ENCODE peak calls at places on chromosomes 2 and 18, in six cellular contexts. I is ovary, U is heart right ventricle, Z is psoas muscle, J is cardiac muscle cell, K is neural progenitor cell. G is an unnamed sample. For H3K4me1 and H3K36me3, the result is how much of the 10 kb centered on the place peaks cover.

GRCh38 chr2:42895796-42896145 is 103.4 kb upstream of the HAAO start:
- DNase-seq in Z (no peak), U (no peak), K (peak), I (no peak), J (no peak), G (no peak)

GRCh38 chr2:181252248-181253148 is 204.7 kb upstream of the ITGA4 start:
- DNase-seq in K (no peak), Z (no peak), I (no peak), U (no peak), J (peak), G (no peak)

GRCh38 chr2:128494307-128494639 is 175.6 kb upstream of the HS6ST1 start:
- DNase-seq in Z (no peak), K (no peak), I (no peak), J (no peak), U (no peak), G (peak)

GRCh38 chr2:18169787-18170175 is 291.3 kb downstream of the KCNS3 start:
- DNase-seq in I (no peak), U (no peak), J (no peak), K (no peak), Z (no peak), G (no peak)

GRCh38 chr2:9800975-9801723 is 42.1 kb upstream of the TAF1B start:
- DNase-seq in K (no peak), U (peak), J (peak), I (no peak), Z (peak), G (peak)

GRCh38 chr2:160308476-160308875 is 108.4 kb upstream of the ITGB6 start:
- DNase-seq in U (no peak), J (no peak), I (no peak), K (no peak), Z (no peak), G (no peak)

GRCh38 chr2:219701847-219702634 is 74.6 kb downstream of the SLC4A3 start:
- DNase-seq in J (peak), I (no peak), K (peak), Z (peak), U (peak), G (no peak)

GRCh38 chr18:45085916-45086624 is 405.4 kb downstream of the SETBP1 start:
- DNase-seq in U (no peak), Z (no peak), I (no peak), J (no peak), K (no peak), G (no peak)

GRCh38 chr2:73035899-73036778 is 35.4 kb downstream of the SFXN5 start:
- DNase-seq in J (no peak), I (no peak), Z (no peak), K (peak), U (no peak), G (no peak)

GRCh38 chr2:80054339-80054675 is 250.2 kb downstream of the LRRTM1 start:
- DNase-seq in I (no peak), K (no peak), J (no peak), U (no peak), Z (no peak), G (no peak)

GRCh38 chr18:55214534-55214933 is 255.3 kb upstream of the CCDC68 start:
- DNase-seq in J (no peak), K (no peak), U (no peak), I (no peak), Z (no peak), G (no peak)

GRCh38 chr2:237616373-237617304 is 10.7 kb upstream of the LRRFIP1 start:
- DNase-seq in Z (no peak), J (peak), U (no peak), I (no peak), K (no peak), G (peak)

GRCh38 chr2:8597526-8598225 is 84.2 kb upstream of the ID2 start:
- DNase-seq in K (no peak), Z (no peak), U (no peak), I (no peak), J (no peak), G (no peak)

GRCh38 chr2:214808961-214809750 is at the start of gene BARD1:
- DNase-seq in J (peak), U (peak), I (peak), K (peak), Z (peak), G (peak)

GRCh38 chr18:50805732-50806131 is 14.1 kb downstream of the MRO start:
- DNase-seq in K (no peak), U (no peak), Z (no peak), I (no peak), J (no peak), G (no peak)

GRCh38 chr2:44768438-44769236 is 172.9 kb upstream of the SIX3 start:
- DNase-seq in I (no peak), Z (no peak), U (no peak), K (peak), J (no peak), G (no peak)

GRCh38 chr18:59959079-59959478 is 59.3 kb downstream of the PMAIP1 start:
- DNase-seq in I (no peak), Z (no peak), J (no peak), K (no peak), U (no peak), G (no peak)

GRCh38 chr18:63299837-63300787 is 19.5 kb downstream of the BCL2 start:
- DNase-seq in K (no peak), J (no peak), U (no peak), Z (no peak), I (no peak), G (no peak)

GRCh38 chr18:37484893-37485834 is 80.4 kb downstream of the CELF4 start:
- DNase-seq in U (no peak), K (peak), J (peak), I (peak), Z (no peak), G (no peak)

GRCh38 chr2:230244211-230244610 is 18.7 kb downstream of the SP140 start:
- DNase-seq in J (no peak), Z (no peak), U (no peak), I (no peak), K (no peak), G (no peak)

GRCh38 chr18:59041819-59042476 is 97.7 kb upstream of the SEC11C start:
- DNase-seq in I (no peak), Z (no peak), J (no peak), K (no peak), U (no peak), G (no peak)

GRCh38 chr18:43125471-43125870 is 10.0 kb upstream of the RIT2 start:
- DNase-seq in I (no peak), K (no peak), J (no peak), U (no peak), Z (no peak), G (no peak)

DNA sequence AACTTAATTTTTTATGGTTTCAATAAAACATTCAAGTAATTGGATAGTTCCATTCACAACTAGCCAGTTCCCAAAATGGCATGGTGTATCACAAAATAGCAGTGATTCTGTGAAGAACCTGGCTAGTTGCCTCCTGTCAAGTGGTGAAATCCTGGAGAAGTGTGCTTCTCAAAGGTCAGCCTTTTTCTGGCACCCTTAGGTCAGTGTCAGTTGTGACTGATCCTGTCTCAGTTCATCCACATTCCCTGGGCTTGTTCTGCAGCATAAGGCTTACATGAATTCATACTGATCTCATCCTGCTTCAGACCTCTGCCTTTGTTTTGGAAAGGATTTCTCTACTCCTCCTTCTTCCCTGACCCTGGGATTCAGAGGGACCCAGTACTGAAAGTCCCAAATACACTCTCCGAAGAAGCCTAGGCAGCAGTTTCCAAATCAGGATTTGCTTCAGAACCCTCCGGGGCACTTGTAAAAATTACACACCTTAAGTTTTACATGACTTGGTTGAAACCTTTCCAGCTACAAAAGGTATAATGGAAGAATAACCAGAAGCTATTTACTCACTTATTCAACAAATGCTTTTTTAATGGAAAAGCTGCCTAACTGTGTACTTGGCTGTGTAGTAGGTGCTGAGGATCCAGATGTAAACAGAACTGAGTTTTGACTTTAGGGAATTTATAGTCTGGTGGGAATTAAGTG is 11.0 kb downstream of the MAP3K20 start:
- DNase-seq in U (no peak), I (no peak), K (no peak), J (no peak), Z (no peak), G (no peak)
- H3K4me1 ChIP-seq in U (half or more), I (under half), K (under half), J (under half), Z (half or more), G (under half)

DNA sequence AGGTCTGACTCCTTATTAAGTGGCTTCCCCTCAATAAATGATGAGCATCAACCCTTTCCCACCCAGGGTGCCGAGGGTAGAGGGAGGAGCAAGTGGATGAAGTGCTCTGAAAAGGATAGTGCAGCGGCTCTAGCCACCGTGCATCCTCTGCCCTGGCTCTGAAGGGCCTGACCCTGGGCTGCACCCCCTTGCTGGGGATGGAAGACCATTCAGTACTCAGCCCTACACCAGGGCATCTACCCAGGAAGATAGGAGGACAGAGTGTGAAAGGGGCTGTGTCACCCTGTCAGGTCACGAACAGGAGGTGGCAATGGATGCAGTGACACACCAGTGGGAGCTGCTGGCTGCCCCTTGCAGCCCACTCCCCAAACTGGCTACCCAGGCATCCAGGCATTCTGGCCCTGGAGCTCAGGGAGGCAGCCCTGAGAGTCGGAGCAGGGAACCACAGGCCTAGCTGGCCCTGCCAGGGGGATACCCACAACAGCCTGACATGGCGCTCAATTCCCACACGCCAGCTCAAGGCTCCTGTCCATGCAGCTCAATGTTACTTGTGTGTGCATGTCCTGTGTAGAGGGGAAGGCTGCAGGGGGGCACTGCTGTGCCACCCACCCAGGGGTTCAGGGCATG is 7.6 kb downstream of the ACTR1B start:
- DNase-seq in J (no peak), Z (no peak), U (no peak), K (no peak), I (no peak), G (peak)
- H3K36me3 ChIP-seq in J (under half), Z (half or more), U (half or more), K (under half), I (under half), G (under half)

DNA sequence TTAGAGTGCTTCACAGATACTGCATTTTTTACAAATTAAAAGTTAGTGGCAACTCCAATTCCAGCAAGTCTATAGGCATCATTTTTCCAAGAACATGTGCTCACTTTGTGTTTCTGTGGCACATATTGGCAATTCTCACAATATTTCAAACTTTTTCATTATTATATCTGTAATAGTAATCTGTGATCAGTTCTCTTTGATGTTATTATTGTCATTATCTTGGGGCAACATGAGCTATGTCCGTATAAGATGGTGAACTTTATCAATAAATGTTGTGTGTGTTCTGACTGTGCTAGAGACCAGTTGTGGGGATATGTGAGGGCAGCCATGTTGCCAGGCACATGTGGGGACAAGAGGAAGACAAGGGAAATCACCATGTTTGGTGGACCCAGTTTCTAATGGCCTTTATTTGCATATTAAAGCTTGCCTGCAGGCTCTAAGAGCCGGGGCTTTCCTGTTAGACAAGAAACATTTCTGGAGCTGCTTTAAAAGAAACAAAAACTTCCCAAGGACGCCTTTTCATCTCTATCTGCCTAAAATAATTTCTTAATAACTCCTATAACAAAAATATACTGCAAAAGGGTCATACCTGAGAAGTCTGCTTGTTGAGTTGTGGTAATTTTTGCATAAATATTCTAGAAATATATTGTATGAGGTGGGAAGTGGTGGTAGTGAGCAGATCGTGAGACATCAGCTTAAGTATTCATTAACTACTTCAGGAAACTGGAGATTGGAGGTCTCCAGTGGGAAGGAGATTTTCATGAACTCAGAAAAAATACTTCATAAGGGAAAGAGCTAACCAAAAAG is 37.2 kb downstream of the KYNU start:
- DNase-seq in J (no peak), Z (no peak), U (no peak), K (no peak), I (no peak), G (no peak)
- H3K4me3 ChIP-seq in J (no peak), Z (no peak), U (no peak), K (no peak), I (no peak), G (no peak)

DNA sequence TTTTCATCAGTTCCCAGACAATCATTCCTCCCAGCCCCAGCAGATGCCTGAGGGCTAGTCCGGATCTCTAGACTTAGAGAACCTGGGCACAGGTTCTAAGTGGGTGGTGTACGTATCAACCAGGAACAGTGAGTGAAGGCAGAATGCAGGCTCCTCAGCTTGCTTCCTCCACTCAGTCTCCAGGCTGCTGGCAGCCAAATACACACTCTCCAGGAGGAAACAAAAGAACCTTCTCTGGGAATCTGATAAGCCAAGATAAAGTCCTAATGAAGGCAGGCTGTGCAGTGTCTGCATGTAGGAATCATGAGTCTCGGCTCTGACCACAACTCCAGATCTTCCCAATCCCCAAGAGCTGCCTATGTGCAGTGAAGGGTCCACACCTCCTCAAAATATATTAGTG is 245.7 kb downstream of the SP3 start:
- DNase-seq in I (no peak), Z (no peak), K (no peak), U (no peak), J (peak), G (no peak)
- H3K4me1 ChIP-seq in I (under half), Z (under half), K (under half), U (under half), J (under half), G (under half)

GRCh38 chr2:241668354-241668753 is 18.3 kb downstream of the DTYMK start:
- DNase-seq in Z (no peak), U (no peak), K (no peak), J (no peak), I (no peak), G (no peak)
- H3K36me3 ChIP-seq in Z (half or more), U (half or more), K (under half), J (under half), I (under half), G (half or more)

GRCh38 chr2:24452499-24452878 is 38.6 kb upstream of the NCOA1 start:
- DNase-seq in U (no peak), Z (no peak), K (no peak), J (no peak), I (no peak), G (no peak)

GRCh38 chr2:24449348-24449747 is 41.7 kb upstream of the NCOA1 start:
- DNase-seq in Z (no peak), U (no peak), J (no peak), I (no peak), K (no peak), G (no peak)

GRCh38 chr2:24454258-24454657 is 36.8 kb upstream of the NCOA1 start:
- DNase-seq in J (peak), U (no peak), I (no peak), Z (no peak), K (peak), G (no peak)

GRCh38 chr2:24453379-24454073 is 37.5 kb upstream of the NCOA1 start:
- DNase-seq in U (no peak), J (no peak), Z (no peak), I (no peak), K (no peak), G (no peak)

GRCh38 chr2:24451805-24452498 is 39.1 kb upstream of the NCOA1 start:
- DNase-seq in I (no peak), U (no peak), K (no peak), J (no peak), Z (no peak), G (no peak)
- H3K4me3 ChIP-seq in I (no peak), U (no peak), K (no peak), J (no peak), Z (peak), G (no peak)

DNA sequence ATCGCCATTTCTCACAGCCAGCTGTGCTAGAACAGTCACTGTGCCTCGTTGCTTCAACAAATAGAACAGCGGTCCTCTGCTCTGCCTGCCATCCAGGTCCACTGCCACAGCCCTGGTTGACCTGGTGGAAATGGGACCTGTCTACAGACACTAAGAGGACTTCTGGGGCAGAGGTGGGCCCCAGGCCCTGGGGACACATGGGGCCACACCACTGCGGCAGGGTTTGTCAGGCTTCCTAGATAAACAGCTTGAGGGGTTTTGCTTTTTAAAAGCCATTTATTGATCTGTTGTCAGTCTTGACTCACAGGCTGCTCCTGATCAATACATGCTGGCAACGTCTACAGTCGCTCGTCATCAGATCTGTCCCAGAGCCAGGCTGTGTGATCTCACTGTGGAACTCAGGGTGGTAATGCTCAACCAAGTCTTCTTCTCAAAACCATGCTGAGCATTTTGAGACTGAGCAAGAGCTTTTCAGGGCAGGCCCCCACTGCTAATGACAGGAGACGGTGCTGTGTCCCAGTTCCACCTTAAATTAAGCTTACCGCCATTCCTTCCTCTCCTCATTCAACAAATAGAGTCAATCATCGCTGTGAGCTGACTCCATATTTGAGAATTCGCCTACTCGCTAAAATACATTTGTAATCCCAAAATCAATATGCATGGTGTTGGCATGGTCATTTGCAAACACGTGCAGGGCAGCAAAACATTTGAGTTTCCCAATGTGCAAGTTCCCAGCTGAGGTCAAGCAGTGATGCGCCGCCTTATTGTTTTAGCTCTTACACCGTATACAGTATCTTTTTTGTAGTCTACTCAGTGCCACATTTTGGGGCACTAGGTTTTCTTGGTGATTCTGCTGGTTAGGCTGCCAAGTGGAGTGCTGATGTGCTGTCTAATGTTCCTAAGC is 73.1 kb upstream of the MGAT4A start:
- DNase-seq in Z (no peak), I (no peak), U (no peak), K (no peak), J (no peak), G (no peak)
- H3K4me1 ChIP-seq in Z (under half), I (under half), U (under half), K (under half), J (under half), G (under half)

G was measured in SJSA1.